ENCODE peak calls at places on chromosome 3, in seven cellular contexts. X, K, Q, U, I, J and L are unnamed samples. For H3K27me3, the result is how much of the 10 kb centered on the place peaks cover.

GRCh38 chr3:39501982-39502837 is 34.7 kb downstream of the MOBP start:
- DNase-seq in X (no peak), K (no peak), Q (no peak), U (no peak), I (no peak), J (peak), L (peak)

GRCh38 chr3:189269356-189269755 is 97.6 kb downstream of the TPRG1 start:
- DNase-seq in X (no peak), K (no peak), Q (no peak), U (no peak), I (no peak), J (peak), L (no peak)

GRCh38 chr3:106824856-106825255 is 552.4 kb upstream of the CCDC54 start:
- DNase-seq in X (no peak), K (peak), Q (no peak), U (peak), I (no peak), J (peak), L (no peak)

GRCh38 chr3:152076148-152076547 is 192.6 kb upstream of the MBNL1 start:
- DNase-seq in X (no peak), K (peak), Q (peak), U (no peak), I (no peak), J (peak), L (no peak)

GRCh38 chr3:103899328-103899727 is 1464.5 kb downstream of the ZPLD1 start:
- DNase-seq in X (no peak), K (no peak), Q (no peak), U (no peak), I (no peak), J (no peak), L (no peak)

GRCh38 chr3:37096292-37096691 is 78.1 kb downstream of the LRRFIP2 start:
- DNase-seq in X (no peak), K (peak), Q (no peak), U (no peak), I (no peak), J (peak), L (no peak)

GRCh38 chr3:32354362-32354778 is 37.3 kb upstream of the CMTM7 start:
- DNase-seq in X (no peak), K (no peak), Q (no peak), U (no peak), I (no peak), J (peak), L (no peak)

GRCh38 chr3:152709659-152710058 is 125.3 kb upstream of the P2RY1 start:
- DNase-seq in X (no peak), K (no peak), Q (no peak), U (no peak), I (no peak), J (no peak), L (no peak)

GRCh38 chr3:23508464-23508863 is 297.3 kb upstream of the UBE2E1 start:
- DNase-seq in X (no peak), K (no peak), Q (peak), U (no peak), I (no peak), J (no peak), L (no peak)

GRCh38 chr3:60594025-60594424 is 657.2 kb downstream of the FHIT start:
- DNase-seq in X (peak), K (peak), Q (no peak), U (peak), I (peak), J (peak), L (peak)

GRCh38 chr3:14403636-14404395 is 1.4 kb downstream of the SLC6A6 start:
- DNase-seq in X (no peak), K (no peak), Q (peak), U (peak), I (peak), J (no peak), L (peak)

GRCh38 chr3:185537369-185537970 is 14.9 kb downstream of the LIPH start:
- DNase-seq in X (peak), K (peak), Q (peak), U (peak), I (peak), J (peak), L (peak)

GRCh38 chr3:149342413-149343340 is 9.2 kb upstream of the TM4SF18 start:
- DNase-seq in X (no peak), K (peak), Q (no peak), U (no peak), I (no peak), J (peak), L (no peak)

GRCh38 chr3:120524171-120524923 is 71.8 kb upstream of the NDUFB4 start:
- DNase-seq in X (no peak), K (peak), Q (no peak), U (no peak), I (no peak), J (peak), L (no peak)

GRCh38 chr3:76063019-76063418 is 277.7 kb upstream of the ZNF717 start:
- DNase-seq in X (no peak), K (peak), Q (peak), U (no peak), I (no peak), J (peak), L (no peak)

GRCh38 chr3:11495948-11496557 is 147.7 kb downstream of the VGLL4 start:
- DNase-seq in X (no peak), K (no peak), Q (no peak), U (peak), I (no peak), J (peak), L (no peak)

DNA sequence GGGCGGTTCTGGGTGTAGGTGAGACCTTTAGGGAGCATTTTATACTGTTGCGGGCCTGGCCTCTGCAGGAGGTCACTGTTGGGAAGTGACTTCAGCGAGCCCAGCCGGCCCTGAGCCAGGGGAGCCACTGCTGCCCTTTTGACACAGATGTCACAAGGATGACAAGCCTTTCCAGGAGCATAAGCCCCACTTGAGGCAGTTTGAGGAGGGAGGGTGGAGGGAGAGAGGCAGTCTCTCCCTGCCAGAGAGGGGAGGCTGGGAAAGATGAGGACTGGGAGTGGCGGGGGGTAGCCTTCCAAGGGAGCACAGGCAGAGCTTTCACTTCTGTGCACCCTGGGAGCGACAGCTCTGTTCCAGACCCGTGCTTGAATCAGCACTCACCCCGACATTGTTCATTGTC is 31.0 kb downstream of the IRAK2 start:
- DNase-seq in X (no peak), K (no peak), Q (no peak), U (peak), I (no peak), J (no peak), L (no peak)
- H3K4me3 ChIP-seq in X (no peak), K (no peak), Q (no peak), U (no peak), I (no peak), J (no peak), L (no peak)

GRCh38 chr3:128455116-128455515 is 11.6 kb downstream of the DNAJB8 start:
- DNase-seq in X (no peak), K (no peak), Q (no peak), U (no peak), I (no peak), J (no peak), L (no peak)
- H3K27me3 ChIP-seq in X (under half), K (under half), Q (under half), U (under half), I (under half), J (under half), L (under half)

DNA sequence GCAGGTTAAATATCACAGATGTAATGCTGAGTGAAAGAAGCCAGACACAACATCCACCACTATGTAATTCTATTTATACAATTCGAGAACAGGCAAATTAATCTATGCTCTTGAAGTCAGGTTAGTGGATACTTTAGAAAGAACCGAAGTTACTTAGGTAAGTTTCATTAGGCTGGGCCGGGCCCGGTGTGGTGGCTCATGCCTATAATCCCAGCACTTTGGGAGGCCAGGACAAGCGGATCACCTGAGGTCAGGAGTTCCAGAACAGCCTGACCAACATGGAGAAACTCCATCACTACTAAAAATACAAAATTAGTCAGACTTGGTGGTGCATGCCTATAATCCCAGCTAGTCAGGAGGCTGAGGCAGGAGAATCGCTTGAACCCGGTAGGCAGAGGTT is 1105.7 kb downstream of the NSUN3 start:
- DNase-seq in X (no peak), K (no peak), Q (no peak), U (no peak), I (no peak), J (no peak), L (no peak)
- H3K27ac ChIP-seq in X (no peak), K (no peak), Q (no peak), U (no peak), I (no peak), J (no peak), L (no peak)

DNA sequence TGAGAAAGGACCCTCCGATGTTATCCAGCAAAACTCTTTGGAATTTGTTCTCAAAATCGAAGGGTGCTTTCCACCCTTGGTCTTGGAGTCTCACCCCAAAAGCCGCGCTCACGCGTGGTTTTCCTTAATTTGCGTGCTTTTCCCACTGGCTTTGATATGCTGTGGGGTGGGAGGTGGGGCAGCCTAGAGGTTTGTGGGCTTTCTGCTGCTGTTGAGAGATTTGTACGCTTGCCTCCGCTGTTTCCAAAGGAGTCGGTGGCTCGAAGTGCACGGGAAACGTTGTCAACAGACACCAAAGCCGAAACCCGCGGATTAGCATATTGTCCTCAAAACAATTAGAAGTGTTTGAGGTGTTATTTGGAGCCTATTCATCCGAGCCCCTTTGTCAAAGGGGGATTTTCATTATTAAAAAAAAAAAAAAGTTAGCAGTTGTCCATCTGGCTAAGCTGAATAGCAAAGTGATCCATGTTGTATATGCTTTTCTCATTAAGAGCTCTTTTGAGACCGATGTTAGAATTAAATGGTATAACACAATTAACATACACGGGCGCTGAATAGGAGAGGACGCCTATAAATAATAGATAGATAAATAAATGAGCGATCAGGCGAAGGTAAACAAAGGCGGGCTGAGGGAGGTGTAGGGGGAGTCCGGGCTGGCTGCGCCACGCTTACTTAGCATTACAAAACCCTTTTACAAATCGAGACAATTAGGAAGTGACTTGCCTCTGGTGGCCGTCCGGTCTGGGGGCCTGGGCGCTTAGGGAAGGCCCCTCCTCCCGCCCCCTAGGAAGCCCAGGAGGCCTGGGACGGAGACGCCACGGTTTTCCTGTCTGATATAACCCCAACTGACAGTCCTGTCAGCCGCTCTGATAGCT is 3.3 kb downstream of the SOX14 start:
- DNase-seq in X (no peak), K (no peak), Q (no peak), U (no peak), I (no peak), J (no peak), L (no peak)
- H3K4me3 ChIP-seq in X (no peak), K (no peak), Q (peak), U (no peak), I (no peak), J (no peak), L (peak)

GRCh38 chr3:50506169-50506568 is 2.7 kb upstream of the CACNA2D2 start:
- DNase-seq in X (no peak), K (no peak), Q (no peak), U (no peak), I (no peak), J (no peak), L (no peak)
- H3K27me3 ChIP-seq in X (under half), K (under half), Q (under half), U (under half), I (under half), J (under half), L (under half)

GRCh38 chr3:52831500-52832301 is 1.2 kb upstream of the ITIH4 start:
- DNase-seq in X (peak), K (peak), Q (peak), U (peak), I (peak), J (peak), L (peak)
- H3K27ac ChIP-seq in X (no peak), K (no peak), Q (no peak), U (no peak), I (peak), J (no peak), L (no peak)